ENCODE peak calls at places on chromosome 1, in seven cellular contexts. B is A549, K is IMR-90, P is cardiac fibroblast, X is NB4, Y is mammary epithelial cell, O is foreskin fibroblast. F is an unnamed sample.

GRCh38 chr1:25061596-25061995 is 131.5 kb upstream of the RUNX3 start:
- DNase-seq in P (no peak), B (no peak), X (no peak), K (no peak), O (no peak), Y (no peak), F (no peak)

GRCh38 chr1:221667504-221667903 is 74.4 kb downstream of the DUSP10 start:
- DNase-seq in Y (peak; percentile 92), P (peak; percentile 73), X (peak; percentile 81), K (peak; percentile 90), B (no peak), O (peak; percentile 85), F (no peak)

GRCh38 chr1:15231714-15232201 is 15.3 kb upstream of the FHAD1 start:
- DNase-seq in O (no peak), B (no peak), X (peak; percentile 25), P (no peak), K (no peak), Y (peak; percentile 11), F (no peak)

GRCh38 chr1:160925652-160926241 is 28.9 kb downstream of the ITLN2 start:
- DNase-seq in P (peak; percentile 14), O (no peak), B (peak; percentile 12), K (peak; percentile 14), Y (peak; percentile 41), X (peak; percentile 13), F (no peak)

GRCh38 chr1:33292726-33293340 is 28.1 kb downstream of the A3GALT2 start:
- DNase-seq in B (no peak), X (no peak), P (no peak), K (peak; percentile 29), O (no peak), Y (no peak), F (no peak)

GRCh38 chr1:234934611-234935033 is 194.0 kb downstream of the TOMM20 start:
- DNase-seq in X (peak; percentile 83), O (peak; percentile 67), Y (peak; percentile 33), P (peak; percentile 56), K (peak; percentile 99), B (no peak), F (no peak)

GRCh38 chr1:156773607-156774006 is 6.3 kb downstream of the PRCC start:
- DNase-seq in X (no peak), K (no peak), Y (no peak), B (no peak), O (no peak), P (no peak), F (no peak)

GRCh38 chr1:172719694-172720138 is 60.8 kb downstream of the FASLG start:
- DNase-seq in O (peak; percentile 73), X (peak; percentile 52), Y (no peak), P (peak; percentile 75), K (peak; percentile 57), B (peak; percentile 54), F (peak; percentile 12)

GRCh38 chr1:243253211-243253926 is 1.7 kb downstream of the CEP170 start:
- DNase-seq in O (peak; percentile 40), P (no peak), K (peak; percentile 37), B (no peak), Y (peak; percentile 17), X (peak; percentile 49), F (no peak)

GRCh38 chr1:116087628-116088027 is 23.6 kb upstream of the MAB21L3 start:
- DNase-seq in O (no peak), B (no peak), X (no peak), Y (no peak), P (no peak), K (no peak), F (no peak)

GRCh38 chr1:100760511-100760910 is 41.0 kb downstream of the VCAM1 start:
- DNase-seq in P (no peak), B (no peak), O (no peak), X (no peak), Y (no peak), K (no peak), F (no peak)

GRCh38 chr1:62444701-62445100 is 7.9 kb downstream of the USP1 start:
- DNase-seq in K (no peak), Y (no peak), B (no peak), X (no peak), P (no peak), O (no peak), F (no peak)

GRCh38 chr1:102840741-102841140 is 267.6 kb downstream of the COL11A1 start:
- DNase-seq in Y (no peak), O (no peak), K (no peak), X (no peak), B (no peak), P (no peak), F (no peak)

GRCh38 chr1:238681451-238681850 is 704.9 kb upstream of the CHRM3 start:
- DNase-seq in O (no peak), P (no peak), B (no peak), X (no peak), K (peak; percentile 5), Y (no peak), F (no peak)

GRCh38 chr1:62321438-62321837 is 2.2 kb upstream of the KANK4 start:
- DNase-seq in Y (peak; percentile 96), P (peak; percentile 16), K (peak; percentile 42), O (peak; percentile 72), B (peak; percentile 55), X (peak; percentile 9), F (no peak)

GRCh38 chr1:100343897-100344296 is 8.4 kb upstream of the CDC14A start:
- DNase-seq in Y (no peak), K (no peak), P (no peak), O (no peak), X (no peak), B (no peak), F (no peak)

GRCh38 chr1:232340448-232340847 is 289.5 kb downstream of the SIPA1L2 start:
- DNase-seq in P (no peak), K (no peak), B (no peak), X (no peak), Y (peak; percentile 16), O (no peak), F (no peak)

GRCh38 chr1:203289281-203289981 is 15.9 kb upstream of the BTG2 start:
- DNase-seq in X (peak; percentile 93), P (no peak), Y (no peak), O (no peak), K (no peak), B (no peak), F (no peak)

GRCh38 chr1:203288351-203288894 is 16.9 kb upstream of the BTG2 start:
- DNase-seq in P (no peak), B (no peak), Y (no peak), K (no peak), O (no peak), X (no peak), F (no peak)

GRCh38 chr1:203287896-203288295 is 17.4 kb upstream of the BTG2 start:
- DNase-seq in K (no peak), O (no peak), Y (no peak), X (no peak), P (no peak), B (no peak), F (no peak)

GRCh38 chr1:203286161-203286984 is 18.9 kb upstream of the BTG2 start:
- DNase-seq in K (no peak), Y (peak; percentile 71), P (peak; percentile 39), B (no peak), X (peak; percentile 32), O (no peak), F (no peak)

GRCh38 chr1:203287109-203287893 is 18.0 kb upstream of the BTG2 start:
- DNase-seq in P (peak; percentile 76), B (no peak), X (peak; percentile 97), K (no peak), Y (no peak), O (no peak), F (no peak)
- H3K4me3 ChIP-seq in P (no peak overlapping the region), B (no peak overlapping the region), X (no peak overlapping the region), K (no peak overlapping the region), Y (no peak overlapping the region), O (no peak overlapping the region), F (no peak overlapping the region)

GRCh38 chr1:28246427-28246832 is 10.5 kb downstream of the ATP5IF1 start:
- DNase-seq in X (peak; percentile 73), P (peak; percentile 53), B (no peak), Y (peak; percentile 67), K (peak; percentile 47), O (peak; percentile 32), F (no peak)
- H3K4me3 ChIP-seq in X (peak overlapping the region; percentile 66), P (peak overlapping the region; percentile 52), B (peak overlapping the region; percentile 61), Y (no peak overlapping the region), K (peak overlapping the region; percentile 63), O (no peak overlapping the region), F (peak overlapping the region; percentile 73)

DNA sequence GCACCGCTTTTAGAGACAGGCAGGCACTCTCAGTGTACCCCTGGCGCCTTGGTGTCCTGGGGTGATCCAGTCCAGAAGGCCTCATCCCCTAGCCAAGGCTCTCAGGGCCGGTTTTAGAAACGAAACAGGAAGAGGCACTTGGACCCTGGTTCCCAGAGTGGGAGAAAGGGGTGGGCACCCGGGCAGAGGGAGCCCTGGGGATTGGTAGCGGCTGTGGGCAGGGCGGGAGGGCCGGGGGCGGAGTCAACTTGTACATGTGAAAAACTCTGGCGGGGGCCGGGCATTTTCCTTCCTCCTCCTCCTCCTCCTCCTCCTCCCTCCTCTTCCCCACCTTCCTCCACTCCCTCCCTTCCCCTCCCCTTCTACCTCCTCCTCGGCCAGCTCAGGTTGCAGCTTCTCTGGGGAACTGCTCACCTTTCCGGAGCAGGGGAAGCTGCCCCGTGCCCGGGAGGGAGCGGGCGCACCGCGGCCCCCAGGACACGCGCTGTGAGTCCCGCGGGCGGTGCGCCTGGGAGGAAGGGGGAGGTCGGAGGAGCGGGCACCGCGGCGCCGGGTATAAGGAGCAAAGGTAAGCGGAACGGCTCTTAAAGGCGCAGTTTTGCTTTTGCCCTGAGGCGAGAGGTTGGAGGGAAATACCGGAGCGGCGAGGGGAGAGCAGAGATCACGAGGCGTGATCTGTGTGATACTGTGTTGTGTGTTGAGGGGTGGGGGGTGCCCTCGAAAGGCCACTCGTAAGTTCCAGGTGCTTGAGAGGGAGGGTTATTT is at the start of gene CDK18:
- DNase-seq in B (peak; percentile 83), Y (peak; percentile 85), X (peak; percentile 77), P (peak; percentile 64), O (peak; percentile 28), K (no peak), F (no peak)
- H3K4me3 ChIP-seq in B (peak within 1 kb of the TSS; percentile 65), Y (peak within 1 kb of the TSS; percentile 71), X (peak within 1 kb of the TSS; percentile 42), P (peak within 1 kb of the TSS; percentile 53), O (peak within 1 kb of the TSS; percentile 36), K (peak within 1 kb of the TSS; percentile 56), F (peak within 1 kb of the TSS; percentile 88)

GRCh38 chr1:87159378-87159915 is 169.2 kb upstream of the LMO4 start:
- DNase-seq in P (no peak), B (no peak), O (no peak), X (no peak), Y (no peak), K (no peak), F (no peak)

GRCh38 chr1:87156124-87156523 is 172.6 kb upstream of the LMO4 start:
- DNase-seq in Y (no peak), X (no peak), K (no peak), B (no peak), O (no peak), P (no peak), F (no peak)

GRCh38 chr1:87155180-87155579 is 173.5 kb upstream of the LMO4 start:
- DNase-seq in B (no peak), P (no peak), X (no peak), O (no peak), Y (no peak), K (no peak), F (peak; percentile 22)

GRCh38 chr1:87154351-87154750 is 174.3 kb upstream of the LMO4 start:
- DNase-seq in B (no peak), O (no peak), Y (no peak), P (no peak), X (peak; percentile 19), K (no peak), F (no peak)

DNA sequence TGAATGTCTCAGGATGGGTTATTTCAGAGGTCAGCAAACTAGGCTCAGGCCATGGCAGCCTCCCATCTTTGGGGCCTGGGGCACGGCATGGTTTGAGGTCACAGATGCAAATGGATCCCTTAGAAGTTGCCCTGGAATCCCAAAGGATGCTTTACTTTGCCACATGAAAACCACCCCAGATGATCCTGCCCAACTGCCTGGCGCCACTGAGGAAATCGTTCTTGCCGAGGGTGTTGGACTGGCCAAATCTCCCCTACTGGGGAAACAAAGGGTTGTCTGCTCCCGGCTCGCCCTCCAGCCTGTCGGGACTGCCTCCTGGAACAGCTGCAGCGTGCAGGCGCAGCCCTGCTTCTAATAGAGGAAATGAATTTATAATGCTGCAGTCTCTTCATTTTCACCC is 173.0 kb upstream of the LMO4 start:
- DNase-seq in O (no peak), K (no peak), Y (no peak), P (no peak), X (no peak), B (no peak), F (no peak)
- H3K4me3 ChIP-seq in O (no peak overlapping the region), K (no peak overlapping the region), Y (no peak overlapping the region), P (no peak overlapping the region), X (no peak overlapping the region), B (no peak overlapping the region), F (no peak overlapping the region)